ENCODE peak calls at places on chromosomes 13 and 19, in nine cellular contexts. J is cardiac fibroblast; B is CD8-positive, alpha-beta T cell; T is uterus; P is upper lobe of right lung; H is transverse colon; D is mucosa of descending colon; C is IMR-90; M is AG04450. A is an unnamed sample.

GRCh38 chr13:22489771-22490170 is 691.0 kb upstream of the SGCG start:
- DNase-seq in H (no peak), M (no peak), B (no peak), P (no peak), D (no peak), T (no peak), C (no peak), J (no peak), A (no peak)

GRCh38 chr19:6765738-6766356 is 1.4 kb downstream of the SH2D3A start:
- DNase-seq in P (peak), M (no peak), C (no peak), T (no peak), J (no peak), D (peak), H (peak), B (no peak), A (no peak)

GRCh38 chr19:33201886-33202545 is 7.9 kb downstream of the LRP3 start:
- DNase-seq in M (no peak), T (no peak), D (no peak), P (no peak), C (no peak), H (no peak), B (no peak), J (no peak), A (no peak)

GRCh38 chr13:88602786-88603777 is 931.9 kb downstream of the SLITRK5 start:
- DNase-seq in P (no peak), M (no peak), D (no peak), T (no peak), B (no peak), C (no peak), J (no peak), H (no peak), A (no peak)

GRCh38 chr13:81302125-81302524 is 961.2 kb upstream of the SPRY2 start:
- DNase-seq in C (no peak), M (no peak), B (no peak), P (no peak), T (no peak), D (no peak), H (no peak), J (no peak), A (no peak)

GRCh38 chr13:105538346-105538745 is 997.1 kb downstream of the EFNB2 start:
- DNase-seq in B (no peak), C (no peak), J (no peak), H (no peak), P (no peak), M (no peak), D (no peak), T (no peak), A (no peak)

GRCh38 chr13:93217701-93218100 is 8.9 kb upstream of the GPC6 start:
- DNase-seq in P (no peak), M (no peak), J (no peak), H (no peak), C (no peak), B (no peak), T (no peak), D (no peak), A (no peak)

GRCh38 chr13:105312906-105313305 is 1222.6 kb downstream of the EFNB2 start:
- DNase-seq in M (no peak), P (no peak), H (no peak), D (no peak), C (no peak), T (no peak), J (no peak), B (no peak), A (no peak)

GRCh38 chr19:44737238-44738160 is 11.0 kb upstream of the BCL3 start:
- DNase-seq in H (peak), B (no peak), C (peak), D (no peak), P (no peak), T (no peak), J (peak), M (no peak), A (peak)

GRCh38 chr19:31715249-31715944 is 366.2 kb upstream of the TSHZ3 start:
- DNase-seq in J (no peak), H (no peak), T (peak), M (no peak), B (no peak), D (no peak), C (no peak), P (no peak), A (no peak)

GRCh38 chr13:51125495-51126226 is 14.6 kb upstream of the C13orf42 start:
- DNase-seq in J (peak), P (peak), B (no peak), T (peak), D (peak), H (peak), M (peak), C (peak), A (peak)

GRCh38 chr19:4916292-4917082 is 7.2 kb downstream of the UHRF1 start:
- DNase-seq in C (no peak), H (peak), P (no peak), B (peak), D (peak), J (no peak), M (no peak), T (no peak), A (no peak)

GRCh38 chr13:89401209-89401810 is 1730.1 kb downstream of the SLITRK5 start:
- DNase-seq in T (no peak), C (peak), B (no peak), P (no peak), J (peak), D (no peak), M (peak), H (no peak), A (peak)

GRCh38 chr19:33396701-33397535 is 23.4 kb downstream of the CEBPG start:
- DNase-seq in P (peak), B (no peak), C (no peak), J (peak), T (peak), H (no peak), M (no peak), D (peak), A (no peak)

GRCh38 chr19:43721469-43722048 is 5.7 kb downstream of the IRGC start:
- DNase-seq in J (no peak), B (no peak), T (no peak), D (no peak), P (no peak), H (no peak), M (no peak), C (no peak), A (no peak)

GRCh38 chr19:33868821-33869412 is 72.2 kb downstream of the KCTD15 start:
- DNase-seq in B (no peak), J (peak), C (no peak), D (peak), H (peak), P (no peak), M (no peak), T (peak), A (no peak)

GRCh38 chr13:102089177-102089576 is 312.7 kb downstream of the FGF14 start:
- DNase-seq in J (peak), M (no peak), T (no peak), P (no peak), D (no peak), H (no peak), C (no peak), B (no peak), A (no peak)

GRCh38 chr13:80871481-80871880 is 530.6 kb upstream of the SPRY2 start:
- DNase-seq in C (no peak), P (no peak), T (no peak), J (peak), H (no peak), D (no peak), B (no peak), M (no peak), A (peak)

GRCh38 chr13:42215578-42216421 is 56.2 kb upstream of the AKAP11 start:
- DNase-seq in D (no peak), C (peak), B (no peak), M (peak), P (no peak), J (peak), H (no peak), T (no peak), A (peak)

GRCh38 chr19:1267441-1268391 is 1.4 kb upstream of the CIRBP start:
- DNase-seq in T (peak), J (peak), D (peak), M (no peak), H (no peak), C (peak), P (no peak), B (no peak), A (no peak)

GRCh38 chr13:52411629-52412028 is 5.7 kb upstream of the THSD1 start:
- DNase-seq in P (no peak), C (peak), D (no peak), B (no peak), J (peak), H (no peak), T (no peak), M (peak), A (no peak)

GRCh38 chr13:51644649-51645048 is 60.4 kb downstream of the WDFY2 start:
- DNase-seq in P (no peak), B (no peak), M (no peak), H (no peak), C (peak), D (no peak), T (no peak), J (peak), A (no peak)

GRCh38 chr19:42396542-42397314 is 6.6 kb upstream of the CNFN start:
- DNase-seq in M (peak), J (peak), P (peak), D (peak), H (peak), T (peak), B (peak), C (peak), A (peak)

GRCh38 chr13:52862358-52863206 is 14.1 kb upstream of the PCDH8 start:
- DNase-seq in P (no peak), C (no peak), H (peak), T (no peak), D (peak), M (no peak), B (no peak), J (no peak), A (no peak)

GRCh38 chr19:13796301-13797057 is 1.2 kb downstream of the ZSWIM4 start:
- DNase-seq in J (peak), M (peak), C (peak), H (peak), T (peak), P (peak), D (peak), B (no peak), A (peak)

GRCh38 chr13:59409651-59410200 is 754.0 kb downstream of the DIAPH3 start:
- DNase-seq in C (no peak), H (no peak), J (no peak), B (no peak), P (no peak), D (no peak), T (no peak), M (no peak), A (no peak)

GRCh38 chr13:96032717-96033116 is 20.5 kb downstream of the UGGT2 start:
- DNase-seq in H (no peak), P (no peak), T (no peak), M (no peak), C (no peak), B (no peak), D (no peak), J (no peak), A (no peak)

GRCh38 chr19:5288347-5288739 is 52.3 kb downstream of the PTPRS start:
- DNase-seq in B (no peak), H (peak), M (no peak), P (no peak), D (peak), T (no peak), C (no peak), J (no peak), A (no peak)

GRCh38 chr19:4557971-4558941 is 1.2 kb downstream of the SEMA6B start:
- DNase-seq in M (no peak), C (no peak), T (peak), B (no peak), D (no peak), P (peak), H (peak), J (peak), A (no peak)

GRCh38 chr19:15253076-15253475 is 20.8 kb upstream of the EPHX3 start:
- DNase-seq in H (no peak), C (no peak), B (no peak), J (no peak), P (no peak), D (no peak), M (no peak), T (no peak), A (no peak)

GRCh38 chr19:5823579-5824281 is 15.8 kb downstream of the FUT6 start:
- DNase-seq in D (peak), T (no peak), H (peak), J (peak), C (no peak), P (peak), M (no peak), B (no peak), A (no peak)

GRCh38 chr19:11090264-11091032 is 1.2 kb downstream of the LDLR start:
- DNase-seq in J (peak), H (peak), B (peak), D (peak), P (peak), C (peak), M (peak), T (peak), A (peak)
- TF ChIP-seq CTCF in J (no peak), H (no peak), B (no peak), D (no peak), P (no peak), C (no peak), M (no peak), T (no peak), A (no peak)

GRCh38 chr19:2481466-2481865 is 5.5 kb downstream of the GADD45B start:
- DNase-seq in J (no peak), T (no peak), C (no peak), H (no peak), P (no peak), B (no peak), D (no peak), M (no peak), A (no peak)

GRCh38 chr19:2478324-2478755 is 2.4 kb downstream of the GADD45B start:
- DNase-seq in D (peak), H (peak), T (peak), B (peak), C (peak), J (peak), M (no peak), P (peak), A (no peak)

GRCh38 chr19:2477732-2478191 is 1.8 kb downstream of the GADD45B start:
- DNase-seq in P (no peak), J (peak), B (no peak), C (peak), H (peak), D (peak), M (no peak), T (peak), A (no peak)

GRCh38 chr19:2478756-2479555 is 3.0 kb downstream of the GADD45B start:
- DNase-seq in T (peak), H (peak), P (peak), C (peak), M (no peak), D (peak), J (peak), B (peak), A (no peak)

GRCh38 chr19:2479556-2480194 is 3.7 kb downstream of the GADD45B start:
- DNase-seq in B (no peak), M (no peak), P (no peak), C (no peak), H (no peak), J (peak), D (no peak), T (no peak), A (no peak)
- H3K4me3 ChIP-seq in B (peak), M (peak), P (peak), C (no peak), H (no peak), J (peak), D (no peak), T (no peak), A (no peak)

DNA sequence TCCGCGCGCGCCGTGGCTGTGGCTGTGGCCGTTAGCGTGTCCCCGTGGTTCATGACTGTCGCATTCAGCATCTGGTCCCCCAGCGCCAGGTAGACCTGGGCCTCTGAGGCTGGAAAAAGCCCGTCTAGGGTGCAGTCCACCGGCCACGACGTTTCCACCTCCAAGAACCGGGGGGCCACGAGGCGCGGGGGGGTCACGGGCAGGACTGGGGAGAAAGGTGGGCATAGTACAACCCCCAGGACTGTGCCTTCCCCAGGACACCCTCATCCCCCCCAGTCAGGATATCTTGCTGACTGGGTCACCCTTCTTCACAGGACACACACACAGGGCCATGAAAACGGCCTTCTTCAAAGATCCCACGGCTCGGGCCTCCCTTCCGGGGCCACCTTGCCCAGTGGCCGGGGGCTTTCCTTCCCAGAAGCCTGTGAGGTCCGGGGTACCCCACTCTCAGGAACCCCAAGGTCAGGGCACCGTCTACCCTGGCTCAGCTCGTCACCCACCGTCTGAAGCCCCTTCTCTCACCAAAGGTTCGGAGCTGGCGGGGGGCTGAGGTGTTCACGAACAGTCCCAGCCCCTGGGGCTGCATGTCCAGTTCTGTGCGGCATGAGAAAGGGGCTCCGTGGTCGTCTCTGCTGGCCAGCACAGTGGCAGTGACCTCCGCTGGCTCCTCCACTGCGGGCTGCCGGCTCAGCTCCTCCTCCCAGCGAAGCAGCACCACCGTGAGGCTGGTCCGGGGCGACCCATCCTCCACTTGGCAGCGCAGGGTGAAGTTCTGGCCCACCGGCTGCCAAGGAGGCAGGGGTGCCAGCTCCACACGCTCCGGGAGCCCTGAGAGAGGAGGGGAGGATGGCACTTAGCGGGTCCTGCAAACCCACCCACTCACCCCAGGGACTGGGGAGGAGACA is 2.1 kb upstream of the RAVER1 start:
- DNase-seq in T (no peak), D (peak), P (no peak), H (no peak), C (no peak), J (no peak), B (no peak), M (no peak), A (no peak)
- TF ChIP-seq CTCF in T (no peak), D (no peak), P (no peak), H (no peak), C (no peak), J (no peak), B (no peak), M (no peak), A (no peak)

DNA sequence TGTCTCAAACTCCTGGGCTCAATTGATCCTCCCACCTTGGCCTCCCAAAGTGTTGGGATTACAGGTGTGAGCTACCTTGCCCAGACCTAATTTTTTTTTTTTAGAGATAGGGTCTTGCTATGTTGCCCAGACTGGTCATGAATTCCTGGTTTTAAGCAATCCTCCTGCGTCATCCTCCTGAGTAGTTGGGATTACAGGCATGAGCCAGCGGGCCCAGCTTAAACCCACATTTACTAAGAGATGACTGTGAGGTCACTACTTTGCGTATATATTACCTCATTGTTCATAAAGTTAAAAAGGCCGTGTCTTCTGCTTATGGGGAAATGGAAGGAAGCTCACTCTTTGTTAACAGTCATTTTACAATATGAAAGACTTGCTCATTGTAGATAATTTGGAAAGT is 39.6 kb upstream of the C1QTNF9 start:
- DNase-seq in C (peak), P (no peak), H (no peak), B (no peak), J (peak), D (no peak), M (no peak), T (no peak), A (no peak)
- H3K4me3 ChIP-seq in C (no peak), P (no peak), H (no peak), B (no peak), J (no peak), D (no peak), M (no peak), T (no peak), A (no peak)

GRCh38 chr19:2550431-2551171 is 74.7 kb downstream of the GADD45B start:
- DNase-seq in H (no peak), B (no peak), T (no peak), D (no peak), J (no peak), P (peak), M (no peak), C (no peak), A (no peak)
- TF ChIP-seq CTCF in H (no peak), B (no peak), T (no peak), D (no peak), J (no peak), P (no peak), M (no peak), C (no peak), A (peak)

GRCh38 chr13:100875392-100876043 is 200.9 kb upstream of the TMTC4 start:
- DNase-seq in J (peak), D (no peak), T (no peak), C (peak), B (no peak), H (no peak), M (peak), P (no peak), A (peak)
- H3K4me3 ChIP-seq in J (no peak), D (no peak), T (no peak), C (no peak), B (no peak), H (no peak), M (no peak), P (no peak), A (no peak)

GRCh38 chr19:35731779-35732405 is 10.4 kb downstream of the IGFLR1 start:
- DNase-seq in P (no peak), D (no peak), M (no peak), T (no peak), H (no peak), B (no peak), C (no peak), J (no peak), A (no peak)
- TF ChIP-seq CTCF in P (no peak), D (no peak), M (no peak), T (no peak), H (no peak), B (no peak), C (no peak), J (no peak), A (no peak)

GRCh38 chr19:17402982-17403855 is 2.2 kb downstream of the BST2 start:
- DNase-seq in T (no peak), D (no peak), M (no peak), C (no peak), P (no peak), B (no peak), H (no peak), J (no peak), A (no peak)
- H3K4me3 ChIP-seq in T (no peak), D (no peak), M (no peak), C (no peak), P (peak), B (peak), H (peak), J (no peak), A (no peak)

A was measured in astrocyte of the cerebellum.